ENCODE peak calls at places on chromosomes 3 and 15, in five cellular contexts. E, N, I, W and D are unnamed samples.

GRCh38 chr15:45794768-45795486 is 160.1 kb downstream of the SQOR start:
- DNase-seq in E (no peak), N (no peak), I (no peak), W (no peak), D (no peak)

GRCh38 chr3:172138031-172138538 is 98.7 kb downstream of the FNDC3B start:
- DNase-seq in E (no peak), N (no peak), I (peak; percentile 26), W (no peak), D (no peak)

GRCh38 chr15:57172925-57173324 is 203.4 kb upstream of the CGNL1 start:
- DNase-seq in E (no peak), N (no peak), I (no peak), W (no peak), D (no peak)

GRCh38 chr3:45907769-45908705 is 21.7 kb downstream of the CCR9 start:
- DNase-seq in E (no peak), N (no peak), I (no peak), W (no peak), D (no peak)

GRCh38 chr3:190811775-190812480 is 50.6 kb downstream of the GMNC start:
- DNase-seq in E (peak; percentile 70), N (no peak), I (no peak), W (no peak), D (no peak)

GRCh38 chr3:172040976-172041963 is 1.9 kb downstream of the FNDC3B start:
- DNase-seq in E (no peak), N (no peak), I (peak; percentile 28), W (no peak), D (no peak)

GRCh38 chr3:30904986-30905385 is 10.5 kb upstream of the GADL1 start:
- DNase-seq in E (no peak), N (no peak), I (no peak), W (no peak), D (no peak)

GRCh38 chr3:71309886-71310285 is 273.6 kb downstream of the FOXP1 start:
- DNase-seq in E (no peak), N (no peak), I (no peak), W (no peak), D (no peak)

GRCh38 chr3:64644483-64644882 is 43.3 kb downstream of the ADAMTS9 start:
- DNase-seq in E (no peak), N (no peak), I (no peak), W (no peak), D (no peak)

GRCh38 chr15:48688493-48688892 is 43.0 kb upstream of the FBN1 start:
- DNase-seq in E (no peak), N (no peak), I (no peak), W (no peak), D (no peak)

GRCh38 chr15:78341057-78341763 is 1.1 kb downstream of the CRABP1 start:
- DNase-seq in E (no peak), N (no peak), I (no peak), W (no peak), D (no peak)

GRCh38 chr3:46909535-46910161 is 32.1 kb downstream of the PTH1R start:
- DNase-seq in E (peak; percentile 20), N (peak; percentile 77), I (peak; percentile 90), W (peak; percentile 86), D (peak; percentile 76)

GRCh38 chr15:39729500-39729899 is 53.1 kb downstream of the FSIP1 start:
- DNase-seq in E (no peak), N (no peak), I (no peak), W (no peak), D (no peak)

GRCh38 chr15:41487376-41487775 is 6.3 kb upstream of the ITPKA start:
- DNase-seq in E (no peak), N (no peak), I (no peak), W (no peak), D (no peak)

GRCh38 chr3:24185738-24186384 is 240.8 kb downstream of the NR1D2 start:
- DNase-seq in E (peak; percentile 11), N (no peak), I (peak; percentile 38), W (peak; percentile 32), D (no peak)

GRCh38 chr3:64122476-64122875 is 99.2 kb upstream of the PSMD6 start:
- DNase-seq in E (no peak), N (no peak), I (peak; percentile 63), W (no peak), D (no peak)

GRCh38 chr3:171306631-171307030 is 153.6 kb downstream of the TNIK start:
- DNase-seq in E (no peak), N (no peak), I (peak; percentile 71), W (no peak), D (no peak)

GRCh38 chr3:46946856-46947544 is 29.5 kb downstream of the CCDC12 start:
- DNase-seq in E (no peak), N (peak; percentile 73), I (peak; percentile 50), W (peak; percentile 69), D (no peak)

GRCh38 chr15:93217343-93217742 is 128.3 kb upstream of the RGMA start:
- DNase-seq in E (no peak), N (no peak), I (peak; percentile 37), W (no peak), D (no peak)

GRCh38 chr15:41806291-41807181 is 21.4 kb upstream of the JMJD7 start:
- DNase-seq in E (no peak), N (no peak), I (peak; percentile 42), W (no peak), D (no peak)

GRCh38 chr3:54733615-54734014 is 194.2 kb downstream of the LRTM1 start:
- DNase-seq in E (no peak), N (no peak), I (no peak), W (no peak), D (no peak)

GRCh38 chr15:99454941-99455795 is 110.6 kb upstream of the MEF2A start:
- DNase-seq in E (no peak), N (no peak), I (peak; percentile 95), W (no peak), D (peak; percentile 74)

GRCh38 chr15:93246266-93247242 is 157.5 kb upstream of the RGMA start:
- DNase-seq in E (no peak), N (no peak), I (no peak), W (no peak), D (no peak)

GRCh38 chr3:48409291-48410201 is 20.3 kb downstream of the PLXNB1 start:
- DNase-seq in E (no peak), N (no peak), I (no peak), W (no peak), D (peak; percentile 41)

GRCh38 chr15:95464091-95464888 is 866.2 kb upstream of the NR2F2 start:
- DNase-seq in E (no peak), N (no peak), I (no peak), W (no peak), D (no peak)

GRCh38 chr3:169173231-169173630 is 490.3 kb downstream of the MECOM start:
- DNase-seq in E (no peak), N (no peak), I (no peak), W (no peak), D (no peak)

GRCh38 chr3:49295489-49296058 is 18.5 kb upstream of the C3orf62 start:
- DNase-seq in E (no peak), N (peak; percentile 27), I (no peak), W (peak; percentile 26), D (no peak)

GRCh38 chr3:37582117-37582516 is 279.6 kb upstream of the CTDSPL start:
- DNase-seq in E (no peak), N (no peak), I (no peak), W (no peak), D (no peak)

GRCh38 chr3:150469931-150470740 is 62.0 kb downstream of the TSC22D2 start:
- DNase-seq in E (peak; percentile 67), N (no peak), I (no peak), W (no peak), D (peak; percentile 65)

GRCh38 chr3:144119611-144120010 is 148.0 kb downstream of the DIPK2A start:
- DNase-seq in E (no peak), N (no peak), I (no peak), W (no peak), D (no peak)

GRCh38 chr3:156158656-156159295 is 38.4 kb downstream of the KCNAB1 start:
- DNase-seq in E (no peak), N (no peak), I (no peak), W (no peak), D (no peak)

GRCh38 chr3:185361920-185362319 is 1.0 kb upstream of the MAP3K13 start:
- DNase-seq in E (no peak), N (no peak), I (no peak), W (no peak), D (no peak)

GRCh38 chr15:61974759-61975158 is 85.5 kb downstream of the VPS13C start:
- DNase-seq in E (peak; percentile 91), N (no peak), I (no peak), W (no peak), D (no peak)

GRCh38 chr3:8964436-8965370 is 1.4 kb upstream of the RAD18 start:
- DNase-seq in E (no peak), N (no peak), I (no peak), W (no peak), D (no peak)

GRCh38 chr3:45275006-45275704 is 49.1 kb upstream of the TMEM158 start:
- DNase-seq in E (peak; percentile 6), N (no peak), I (no peak), W (no peak), D (no peak)